ENCODE peak calls at places on chromosomes 1 and 21, in six cellular contexts. X is activated effector memory CD4-positive, alpha-beta T cell treated with Interleukin-2 at 50 U/mL for 16 hours; U is neural crest cell; B is lung; E is NCI-H2081; Z is KG1. K is an unnamed sample.

GRCh38 chr1:46188295-46189030 is 9.8 kb downstream of the POMGNT1 start:
- DNase-seq in X (no peak), U (no peak), B (peak; percentile 45), E (peak; percentile 48), Z (no peak), K (no peak)

GRCh38 chr1:184422490-184423233 is 35.8 kb downstream of the C1orf21 start:
- DNase-seq in X (no peak), U (no peak), B (no peak), E (peak; percentile 17), Z (no peak), K (no peak)

GRCh38 chr1:83928396-83928795 is 70.5 kb downstream of the TTLL7 start:
- DNase-seq in X (no peak), U (no peak), B (no peak), E (no peak), Z (no peak), K (no peak)

GRCh38 chr1:34549199-34549598 is 205.6 kb upstream of the GJB5 start:
- DNase-seq in X (no peak), U (peak; percentile 22), B (no peak), E (no peak), Z (peak; percentile 1), K (no peak)

GRCh38 chr1:150820710-150821521 is 12.9 kb upstream of the CTSK start:
- DNase-seq in X (no peak), U (no peak), B (no peak), E (no peak), Z (no peak), K (peak; percentile 36)

GRCh38 chr1:6577831-6578525 is 1.8 kb upstream of the ZBTB48 start:
- DNase-seq in X (no peak), U (no peak), B (no peak), E (no peak), Z (no peak), K (no peak)

GRCh38 chr1:160629286-160630210 is 17.3 kb downstream of the SLAMF1 start:
- DNase-seq in X (peak; percentile 67), U (no peak), B (no peak), E (no peak), Z (no peak), K (no peak)

GRCh38 chr1:47175227-47175934 is 14.5 kb downstream of the PDZK1IP1 start:
- DNase-seq in X (no peak), U (peak; percentile 66), B (peak; percentile 59), E (peak; percentile 66), Z (no peak), K (peak; percentile 79)

GRCh38 chr1:51230501-51231078 is 5.5 kb upstream of the RNF11 start:
- DNase-seq in X (no peak), U (no peak), B (no peak), E (no peak), Z (no peak), K (no peak)

GRCh38 chr1:118960026-118960561 is 28.0 kb downstream of the TBX15 start:
- DNase-seq in X (no peak), U (no peak), B (no peak), E (no peak), Z (no peak), K (peak; percentile 57)

GRCh38 chr1:232300461-232300860 is 329.5 kb downstream of the SIPA1L2 start:
- DNase-seq in X (no peak), U (no peak), B (no peak), E (no peak), Z (no peak), K (no peak)

GRCh38 chr1:43783096-43783670 is 75.8 kb downstream of the ST3GAL3 start:
- DNase-seq in X (no peak), U (no peak), B (no peak), E (no peak), Z (no peak), K (no peak)

GRCh38 chr1:26138974-26139558 is 19.8 kb upstream of the FAM110D start:
- DNase-seq in X (no peak), U (no peak), B (no peak), E (no peak), Z (no peak), K (no peak)

GRCh38 chr1:3807769-3808168 is 11.5 kb upstream of the LRRC47 start:
- DNase-seq in X (no peak), U (no peak), B (no peak), E (no peak), Z (no peak), K (no peak)

GRCh38 chr1:42747125-42747524 is 7.1 kb upstream of the CLDN19 start:
- DNase-seq in X (peak; percentile 20), U (peak; percentile 66), B (no peak), E (peak; percentile 45), Z (peak; percentile 16), K (no peak)

GRCh38 chr1:213244664-213245091 is 193.6 kb downstream of the RPS6KC1 start:
- DNase-seq in X (no peak), U (peak; percentile 60), B (no peak), E (peak; percentile 84), Z (peak; percentile 3), K (peak; percentile 14)

GRCh38 chr1:222266223-222267215 is 281.4 kb downstream of the HHIPL2 start:
- DNase-seq in X (no peak), U (no peak), B (no peak), E (no peak), Z (no peak), K (no peak)

GRCh38 chr1:19429611-19430010 is 55.7 kb downstream of the CAPZB start:
- DNase-seq in X (no peak), U (no peak), B (no peak), E (peak; percentile 51), Z (no peak), K (no peak)

GRCh38 chr1:200767326-200767725 is 28.6 kb downstream of the CAMSAP2 start:
- DNase-seq in X (no peak), U (no peak), B (no peak), E (no peak), Z (no peak), K (no peak)

GRCh38 chr21:46077674-46078101 is 20.2 kb upstream of the COL6A2 start:
- DNase-seq in X (no peak), U (no peak), B (peak; percentile 22), E (no peak), Z (no peak), K (no peak)

GRCh38 chr1:24909388-24909898 is 20.6 kb downstream of the RUNX3 start:
- DNase-seq in X (no peak), U (peak; percentile 60), B (peak; percentile 69), E (no peak), Z (no peak), K (peak; percentile 82)

GRCh38 chr1:109787845-109788605 is 24.3 kb upstream of the EPS8L3 start:
- DNase-seq in X (no peak), U (no peak), B (no peak), E (no peak), Z (no peak), K (no peak)

GRCh38 chr1:192559115-192560006 is 16.2 kb upstream of the RGS1 start:
- DNase-seq in X (no peak), U (no peak), B (no peak), E (no peak), Z (no peak), K (peak; percentile 95)

GRCh38 chr1:64050601-64051000 is 152.8 kb upstream of the UBE2U start:
- DNase-seq in X (no peak), U (no peak), B (no peak), E (no peak), Z (no peak), K (no peak)

GRCh38 chr1:198523183-198523942 is 17.1 kb downstream of the ATP6V1G3 start:
- DNase-seq in X (no peak), U (no peak), B (no peak), E (peak; percentile 7), Z (no peak), K (no peak)

GRCh38 chr1:210697185-210697584 is 368.5 kb downstream of the HHAT start:
- DNase-seq in X (no peak), U (no peak), B (no peak), E (no peak), Z (no peak), K (no peak)

GRCh38 chr21:39715804-39716397 is 29.1 kb upstream of the IGSF5 start:
- DNase-seq in X (no peak), U (peak; percentile 63), B (peak; percentile 52), E (peak; percentile 51), Z (peak; percentile 37), K (peak; percentile 45)

GRCh38 chr1:43970502-43970901 is 692 bp downstream of the DPH2 start:
- DNase-seq in X (no peak), U (no peak), B (no peak), E (no peak), Z (no peak), K (no peak)

K was measured in brain microvascular endothelial cell.